ENCODE peak calls at places on chromosome 6, in nine cellular contexts. N, E, J, P, C, X, L, H and D are unnamed samples.

GRCh38 chr6:80174931-80175572 is 68.6 kb downstream of the BCKDHB start:
- DNase-seq in N (peak; percentile 76), E (no peak), J (no peak), P (peak; percentile 82), C (no peak), X (no peak), L (no peak), H (no peak), D (no peak)

GRCh38 chr6:131096786-131097185 is 33.7 kb upstream of the EPB41L2 start:
- DNase-seq in N (no peak), E (no peak), J (no peak), P (peak; percentile 24), C (no peak), X (no peak), L (no peak), H (no peak), D (no peak)

GRCh38 chr6:104953410-104953953 is 3.4 kb upstream of the LIN28B start:
- DNase-seq in N (no peak), E (no peak), J (no peak), P (no peak), C (no peak), X (no peak), L (no peak), H (no peak), D (no peak)

GRCh38 chr6:148617522-148617921 is 129.3 kb upstream of the UST start:
- DNase-seq in N (no peak), E (no peak), J (no peak), P (peak; percentile 20), C (no peak), X (no peak), L (no peak), H (no peak), D (no peak)

GRCh38 chr6:2766767-2767314 is 1.6 kb downstream of the WRNIP1 start:
- DNase-seq in N (peak; percentile 33), E (no peak), J (no peak), P (no peak), C (no peak), X (no peak), L (no peak), H (no peak), D (no peak)

GRCh38 chr6:37696841-37697735 is 595 bp downstream of the MDGA1 start:
- DNase-seq in N (peak; percentile 22), E (peak; percentile 34), J (peak; percentile 16), P (peak; percentile 24), C (no peak), X (no peak), L (peak; percentile 47), H (peak; percentile 54), D (no peak)

GRCh38 chr6:155188707-155189496 is 74.9 kb upstream of the CLDN20 start:
- DNase-seq in N (peak; percentile 97), E (no peak), J (no peak), P (peak; percentile 91), C (no peak), X (peak; percentile 51), L (no peak), H (no peak), D (no peak)

GRCh38 chr6:112191509-112191908 is 62.9 kb downstream of the LAMA4 start:
- DNase-seq in N (no peak), E (no peak), J (no peak), P (no peak), C (no peak), X (no peak), L (no peak), H (no peak), D (no peak)

GRCh38 chr6:156876302-156876701 is 99.1 kb downstream of the ARID1B start:
- DNase-seq in N (no peak), E (no peak), J (no peak), P (peak; percentile 22), C (peak; percentile 18), X (no peak), L (no peak), H (peak; percentile 72), D (no peak)

GRCh38 chr6:164296411-164296810 is 881.9 kb downstream of the QKI start:
- DNase-seq in N (peak; percentile 7), E (no peak), J (no peak), P (peak; percentile 15), C (no peak), X (no peak), L (no peak), H (no peak), D (no peak)

GRCh38 chr6:53979468-53980067 is 131.7 kb upstream of the MLIP start:
- DNase-seq in N (peak; percentile 62), E (no peak), J (no peak), P (peak; percentile 41), C (no peak), X (no peak), L (no peak), H (no peak), D (peak; percentile 17)